ENCODE peak calls at places on chromosomes 12 and 14, in five cellular contexts. X is anterior cingulate cortex, C is HCEC 1CT, V is hepatic stellate cell, Q is GM10248. U is an unnamed sample.

GRCh38 chr14:78173266-78174001 is 3.3 kb downstream of the NRXN3 start:
- DNase-seq in X (no peak), C (no peak), V (no peak), Q (no peak), U (no peak)

GRCh38 chr12:120991965-120992364 is 13.6 kb downstream of the HNF1A start:
- DNase-seq in X (no peak), C (no peak), V (no peak), Q (no peak), U (no peak)

GRCh38 chr14:90573385-90574105 is 176.7 kb downstream of the CALM1 start:
- DNase-seq in X (no peak), C (no peak), V (no peak), Q (no peak), U (no peak)

GRCh38 chr14:81205639-81206038 is 15.1 kb downstream of the GTF2A1 start:
- DNase-seq in X (no peak), C (no peak), V (no peak), Q (no peak), U (no peak)

GRCh38 chr12:31215521-31216232 is 110.3 kb downstream of the SINHCAF start:
- DNase-seq in X (no peak), C (no peak), V (no peak), Q (peak), U (no peak)

GRCh38 chr12:27161458-27162228 is 79.3 kb upstream of the C12orf71 start:
- DNase-seq in X (no peak), C (no peak), V (no peak), Q (no peak), U (no peak)

GRCh38 chr12:105076098-105076497 is 8.2 kb downstream of the ALDH1L2 start:
- DNase-seq in X (no peak), C (peak), V (no peak), Q (no peak), U (no peak)

GRCh38 chr14:71739273-71739990 is 192.8 kb upstream of the RGS6 start:
- DNase-seq in X (no peak), C (no peak), V (no peak), Q (no peak), U (no peak)

GRCh38 chr12:62848418-62848817 is 86.5 kb downstream of the PPM1H start:
- DNase-seq in X (no peak), C (peak), V (peak), Q (no peak), U (no peak)